ENCODE peak calls at places on chromosomes 16 and 17, in six cellular contexts. R is GM12865; G is CD4-positive, alpha-beta T cell; Q is tibial artery; O is GM20000; W is AG09319. F is an unnamed sample.

GRCh38 chr16:57348361-57348760 is 10.2 kb upstream of the CCL22 start:
- DNase-seq in O (no peak), Q (no peak), W (no peak), R (no peak), G (no peak), F (no peak)

GRCh38 chr16:22296225-22297113 is 740 bp upstream of the POLR3E start:
- DNase-seq in W (no peak), R (no peak), G (no peak), O (no peak), Q (no peak), F (no peak)

GRCh38 chr17:79833744-79834574 is 5.3 kb downstream of the CBX4 start:
- DNase-seq in W (no peak), O (no peak), Q (no peak), G (no peak), R (no peak), F (no peak)

GRCh38 chr16:3578121-3578520 is 918 bp upstream of the NLRC3 start:
- DNase-seq in O (no peak), G (no peak), R (peak), Q (no peak), W (no peak), F (no peak)

GRCh38 chr16:25007284-25007984 is 7.7 kb downstream of the ARHGAP17 start:
- DNase-seq in Q (no peak), G (no peak), R (no peak), O (no peak), W (no peak), F (no peak)

GRCh38 chr17:28982191-28982793 is 23.5 kb downstream of the SEZ6 start:
- DNase-seq in G (peak), Q (peak), W (no peak), O (peak), R (peak), F (peak)

GRCh38 chr17:17264430-17264829 is 16.6 kb downstream of the COPS3 start:
- DNase-seq in G (no peak), W (no peak), R (no peak), O (no peak), Q (no peak), F (no peak)

GRCh38 chr17:16939606-16940115 is 32.3 kb downstream of the TNFRSF13B start:
- DNase-seq in R (no peak), Q (peak), O (no peak), W (no peak), G (no peak), F (no peak)

GRCh38 chr17:77304051-77304745 is 163.4 kb downstream of the SEC14L1 start:
- DNase-seq in W (no peak), Q (no peak), R (no peak), G (no peak), O (no peak), F (no peak)

DNA sequence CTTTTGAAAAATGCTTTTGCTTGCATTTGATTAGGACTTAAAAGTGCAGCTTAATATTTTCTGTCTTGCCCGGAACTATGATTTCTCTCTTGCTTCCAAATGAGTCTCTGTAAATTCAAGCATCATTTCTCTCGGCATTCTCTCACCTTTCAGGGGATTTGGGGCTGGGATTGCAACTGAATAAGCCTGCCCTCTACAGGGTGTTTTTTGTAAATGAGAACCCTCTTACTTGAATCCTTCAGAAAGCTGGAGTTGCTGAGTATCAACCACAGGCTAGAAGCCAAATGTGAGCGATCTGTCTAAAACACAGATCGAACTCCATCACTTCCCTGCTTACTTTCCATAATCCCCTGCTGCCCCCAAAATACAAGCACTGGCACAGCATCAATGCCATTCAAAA is 234.6 kb downstream of the TMEM114 start:
- DNase-seq in Q (no peak), O (no peak), W (no peak), R (no peak), G (no peak), F (no peak)
- TF ChIP-seq CTCF in Q (no peak), O (no peak), W (no peak), R (no peak), G (no peak), F (no peak)

DNA sequence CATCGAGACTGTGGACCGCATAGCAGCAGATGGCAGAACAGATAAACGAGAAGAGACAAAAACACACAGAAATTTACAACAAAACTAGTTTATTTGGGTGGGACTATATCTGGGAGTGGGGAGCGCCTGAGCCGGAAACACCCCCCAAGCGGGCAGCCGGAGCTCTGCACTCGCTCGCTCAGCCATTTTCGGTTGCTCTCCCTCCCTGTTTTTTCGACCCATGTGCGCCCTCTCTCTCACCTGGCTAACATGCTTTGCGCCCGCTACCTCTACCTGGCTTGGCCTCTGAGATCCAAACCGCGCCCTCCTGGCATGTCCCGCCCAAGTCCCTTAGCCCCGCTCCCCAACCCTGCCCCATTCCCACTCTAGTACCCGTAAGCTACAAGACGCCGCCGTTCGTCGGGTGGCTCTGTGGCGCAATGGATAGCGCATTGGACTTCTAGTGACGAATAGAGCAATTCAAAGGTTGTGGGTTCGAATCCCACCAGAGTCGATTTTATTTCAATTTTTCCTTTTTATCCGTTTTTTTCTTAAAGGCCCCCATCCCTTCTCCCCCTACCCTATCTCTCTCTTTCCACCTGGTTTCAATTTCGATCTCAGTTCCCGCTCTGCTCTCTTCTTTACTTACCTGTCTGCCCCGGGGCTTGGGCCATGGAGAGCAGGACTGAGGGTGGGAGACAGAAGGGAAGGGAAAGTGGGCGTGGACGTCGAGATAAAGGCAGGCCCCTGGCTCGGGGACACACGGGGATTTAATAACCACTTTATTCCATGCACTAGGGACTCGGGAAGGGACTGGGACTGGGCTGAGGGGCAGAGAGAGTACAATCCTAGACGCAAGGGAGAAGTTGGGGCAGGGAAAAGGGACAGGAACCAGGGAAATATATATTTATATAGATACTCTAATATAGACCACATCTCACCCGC is 2.5 kb upstream of the ALOXE3 start:
- DNase-seq in G (peak), O (peak), W (no peak), Q (no peak), R (peak), F (peak)
- TF ChIP-seq CTCF in G (peak), O (peak), W (peak), Q (peak), R (peak), F (peak)

GRCh38 chr16:88777801-88778415 is 7.1 kb downstream of the PIEZO1 start:
- DNase-seq in O (no peak), R (no peak), G (no peak), Q (no peak), W (no peak), F (no peak)
- TF ChIP-seq CTCF in O (no peak), R (no peak), G (no peak), Q (no peak), W (no peak), F (no peak)

DNA sequence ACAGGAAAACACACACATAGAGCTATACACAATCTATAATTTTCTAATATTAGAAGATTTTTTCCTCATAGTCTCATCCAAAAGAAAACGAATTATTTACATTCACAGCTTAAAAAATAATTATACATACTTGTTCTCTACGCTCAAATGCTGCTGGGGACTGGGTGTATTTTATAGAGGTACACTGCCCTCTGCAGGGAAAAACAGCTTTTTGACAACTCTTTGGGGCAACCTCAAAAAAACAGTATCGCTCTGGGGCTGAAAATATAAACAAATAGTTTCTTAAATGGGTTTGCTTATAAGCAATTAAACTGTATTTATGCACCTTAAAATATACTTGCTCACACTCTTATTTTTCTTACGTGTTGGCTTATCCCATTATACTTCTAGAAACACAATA is 261.8 kb upstream of the PSMD7 start:
- DNase-seq in O (no peak), G (no peak), R (peak), Q (no peak), W (peak), F (peak)
- TF ChIP-seq CTCF in O (no peak), G (no peak), R (peak), Q (peak), W (peak), F (peak)

DNA sequence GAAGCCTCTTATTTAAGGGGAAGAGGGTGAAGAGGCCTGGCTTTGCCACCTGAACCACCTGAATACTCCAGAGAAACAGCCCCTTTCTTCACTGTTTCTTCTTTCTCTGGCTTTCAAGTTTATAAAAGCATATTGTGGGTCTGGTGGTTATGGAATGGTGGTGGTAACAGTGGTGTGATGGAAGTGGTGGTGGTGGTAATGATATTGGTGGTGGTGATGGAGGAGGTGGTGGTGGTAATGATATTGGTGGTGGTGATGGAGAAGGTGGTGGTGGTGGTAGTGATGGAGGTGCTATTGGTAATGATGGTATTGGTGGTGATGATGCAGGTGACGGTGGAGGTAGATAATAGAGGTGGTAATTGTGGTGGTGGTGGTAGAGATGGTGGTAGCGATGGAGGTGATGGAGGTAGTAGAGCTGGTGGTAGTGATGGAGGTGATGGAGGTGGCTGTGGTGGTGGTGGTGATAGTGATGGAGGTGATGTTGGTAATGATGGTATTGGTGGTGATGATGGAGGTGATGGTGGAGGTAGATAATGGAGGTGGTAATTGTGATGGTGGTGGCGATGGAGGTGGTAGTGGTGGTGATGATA is 14.1 kb upstream of the C1QL1 start:
- DNase-seq in O (no peak), W (no peak), G (no peak), Q (no peak), R (no peak), F (no peak)
- TF ChIP-seq CTCF in O (no peak), W (no peak), G (no peak), Q (no peak), R (no peak), F (no peak)

GRCh38 chr16:4610011-4611005 is 4.4 kb downstream of the UBALD1 start:
- DNase-seq in Q (no peak), R (no peak), G (no peak), W (no peak), O (no peak), F (no peak)

GRCh38 chr16:4611337-4612023 is 3.2 kb downstream of the UBALD1 start:
- DNase-seq in G (no peak), R (no peak), W (no peak), Q (no peak), O (no peak), F (no peak)

GRCh38 chr16:4613636-4614570 is 785 bp downstream of the UBALD1 start:
- DNase-seq in O (peak), G (no peak), R (peak), Q (no peak), W (no peak), F (peak)

GRCh38 chr16:4612977-4613635 is 1.6 kb downstream of the UBALD1 start:
- DNase-seq in O (no peak), G (no peak), R (no peak), Q (no peak), W (no peak), F (no peak)

DNA sequence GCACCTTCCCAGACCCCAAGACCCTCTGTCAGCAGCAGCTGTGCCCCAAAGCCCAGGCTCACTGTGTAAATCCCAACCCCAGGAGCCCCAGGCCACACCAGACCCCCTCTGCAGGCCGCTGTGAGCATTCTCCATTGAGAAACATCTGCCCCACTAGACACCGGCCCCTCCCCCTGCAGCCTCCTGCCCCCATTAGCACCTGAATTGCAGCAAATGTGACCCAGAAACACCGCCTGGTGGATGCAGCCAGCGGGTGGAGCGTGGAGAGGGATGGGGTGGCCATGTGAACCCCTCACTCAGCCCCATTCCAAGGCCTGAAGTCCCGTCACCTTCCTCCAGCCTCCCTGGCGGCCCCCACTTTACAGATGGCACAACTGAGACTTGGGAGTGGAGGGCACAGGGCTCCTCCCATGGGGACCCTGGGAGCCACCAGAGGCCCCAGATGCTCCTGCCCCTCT is 2.2 kb downstream of the UBALD1 start:
- DNase-seq in W (no peak), O (no peak), R (no peak), G (no peak), Q (no peak), F (no peak)
- TF ChIP-seq CTCF in W (no peak), O (no peak), R (no peak), G (no peak), Q (no peak), F (no peak)